ENCODE peak calls at places on chromosomes 6 and 20, in eight cellular contexts. U, P, E, Q, R, D, V and O are unnamed samples.

GRCh38 chr20:21234324-21234723 is 68.8 kb upstream of the XRN2 start:
- DNase-seq in U (no peak), P (no peak), E (no peak), Q (no peak), R (no peak), D (no peak), V (no peak), O (no peak)

GRCh38 chr6:138645976-138646640 is 127.5 kb upstream of the CCDC28A start:
- DNase-seq in U (peak), P (no peak), E (no peak), Q (no peak), R (no peak), D (no peak), V (no peak), O (no peak)

GRCh38 chr20:25279403-25279802 is 31.5 kb downstream of the PYGB start:
- DNase-seq in U (no peak), P (no peak), E (no peak), Q (no peak), R (no peak), D (no peak), V (no peak), O (no peak)

GRCh38 chr20:64188682-64189529 is 24.7 kb downstream of the MYT1 start:
- DNase-seq in U (peak), P (peak), E (peak), Q (peak), R (peak), D (peak), V (peak), O (no peak)

GRCh38 chr20:10352934-10353866 is 80.8 kb downstream of the MKKS start:
- DNase-seq in U (peak), P (no peak), E (no peak), Q (no peak), R (no peak), D (no peak), V (no peak), O (no peak)

GRCh38 chr20:17530716-17531536 is at the start of gene BFSP1:
- DNase-seq in U (peak), P (peak), E (peak), Q (peak), R (peak), D (peak), V (no peak), O (peak)

GRCh38 chr6:149755300-149756260 is 6.0 kb downstream of the PCMT1 start:
- DNase-seq in U (no peak), P (no peak), E (no peak), Q (no peak), R (no peak), D (no peak), V (no peak), O (no peak)

GRCh38 chr20:51607170-51607569 is 64.7 kb upstream of the NFATC2 start:
- DNase-seq in U (no peak), P (no peak), E (no peak), Q (no peak), R (no peak), D (no peak), V (no peak), O (no peak)

GRCh38 chr6:57089265-57089664 is 723 bp upstream of the ZNF451 start:
- DNase-seq in U (no peak), P (no peak), E (no peak), Q (no peak), R (no peak), D (no peak), V (no peak), O (no peak)

GRCh38 chr20:33893314-33893713 is 82.2 kb downstream of the CHMP4B start:
- DNase-seq in U (peak), P (no peak), E (peak), Q (no peak), R (no peak), D (no peak), V (no peak), O (no peak)

GRCh38 chr6:38722037-38722436 is 6.9 kb downstream of the DNAH8 start:
- DNase-seq in U (no peak), P (no peak), E (peak), Q (no peak), R (no peak), D (no peak), V (no peak), O (no peak)

GRCh38 chr6:141451176-141451507 is 681.6 kb upstream of the GJE1 start:
- DNase-seq in U (no peak), P (no peak), E (no peak), Q (no peak), R (no peak), D (no peak), V (no peak), O (no peak)

GRCh38 chr20:50379049-50379990 is 130.9 kb upstream of the PTPN1 start:
- DNase-seq in U (peak), P (no peak), E (peak), Q (no peak), R (no peak), D (no peak), V (no peak), O (no peak)

GRCh38 chr6:161393839-161394364 is 120.0 kb upstream of the AGPAT4 start:
- DNase-seq in U (peak), P (peak), E (peak), Q (peak), R (no peak), D (no peak), V (no peak), O (peak)
- TF ChIP-seq CTCF in U (peak), P (peak), E (peak), Q (peak), R (peak), D (no peak), V (peak), O (peak)

DNA sequence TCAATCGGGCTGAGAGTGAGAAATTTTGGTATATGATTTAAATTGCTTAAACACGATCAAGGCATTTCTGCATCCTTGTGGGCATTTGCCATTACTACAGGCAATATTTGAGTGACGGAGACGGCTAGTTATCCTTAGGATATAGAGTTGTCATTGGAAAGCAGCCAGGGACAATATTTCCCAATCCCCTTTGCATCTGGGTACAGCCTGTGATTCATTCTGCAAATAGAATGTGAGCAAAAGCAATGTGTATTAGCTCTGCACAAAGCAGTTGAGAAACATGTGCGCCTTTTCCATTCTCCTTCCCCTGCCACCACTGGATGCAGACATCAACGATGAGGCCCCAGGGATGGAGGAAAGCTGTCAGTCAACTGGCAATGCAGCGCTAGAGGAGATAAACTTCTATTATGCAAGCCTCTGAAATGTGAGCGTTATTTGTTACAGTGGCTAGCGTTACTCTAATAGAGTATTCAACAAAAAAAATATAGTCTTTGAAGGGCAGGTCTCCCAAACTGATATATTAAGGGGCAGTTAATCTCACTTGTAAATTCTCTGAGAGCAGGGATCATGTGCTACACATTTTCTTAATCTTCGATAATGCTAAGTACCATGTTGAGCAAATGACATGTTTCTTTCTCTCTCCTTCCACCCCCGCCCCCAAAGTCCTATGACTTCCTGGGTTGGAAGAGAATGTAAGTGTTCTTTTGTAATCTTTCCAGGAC is 37.1 kb upstream of the NCOA3 start:
- DNase-seq in U (peak), P (no peak), E (peak), Q (peak), R (no peak), D (no peak), V (no peak), O (no peak)
- TF ChIP-seq CTCF in U (peak), P (peak), E (peak), Q (peak), R (peak), D (no peak), V (peak), O (no peak)

DNA sequence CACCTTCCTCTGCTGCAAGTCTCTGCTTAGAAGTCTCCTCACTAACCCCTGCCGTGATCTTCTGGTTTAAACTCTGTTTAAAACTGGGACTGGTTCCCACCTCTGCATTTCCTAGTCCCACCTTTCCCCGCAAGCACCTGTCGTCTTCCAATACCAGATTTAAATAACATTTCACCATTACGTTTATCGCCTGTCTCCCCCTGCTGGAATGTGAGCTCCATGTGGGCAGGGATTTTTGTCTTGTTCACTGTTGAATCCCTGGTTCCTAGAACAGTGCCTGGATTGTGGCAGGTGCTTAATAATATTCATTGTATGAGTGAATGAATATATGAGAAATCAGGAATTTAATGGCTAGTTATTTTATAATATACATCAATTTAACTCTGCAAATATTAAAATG is 2.7 kb downstream of the GUCA1A start:
- DNase-seq in U (no peak), P (no peak), E (no peak), Q (peak), R (peak), D (peak), V (no peak), O (no peak)
- TF ChIP-seq CTCF in U (peak), P (no peak), E (no peak), Q (peak), R (peak), D (peak), V (peak), O (peak)

DNA sequence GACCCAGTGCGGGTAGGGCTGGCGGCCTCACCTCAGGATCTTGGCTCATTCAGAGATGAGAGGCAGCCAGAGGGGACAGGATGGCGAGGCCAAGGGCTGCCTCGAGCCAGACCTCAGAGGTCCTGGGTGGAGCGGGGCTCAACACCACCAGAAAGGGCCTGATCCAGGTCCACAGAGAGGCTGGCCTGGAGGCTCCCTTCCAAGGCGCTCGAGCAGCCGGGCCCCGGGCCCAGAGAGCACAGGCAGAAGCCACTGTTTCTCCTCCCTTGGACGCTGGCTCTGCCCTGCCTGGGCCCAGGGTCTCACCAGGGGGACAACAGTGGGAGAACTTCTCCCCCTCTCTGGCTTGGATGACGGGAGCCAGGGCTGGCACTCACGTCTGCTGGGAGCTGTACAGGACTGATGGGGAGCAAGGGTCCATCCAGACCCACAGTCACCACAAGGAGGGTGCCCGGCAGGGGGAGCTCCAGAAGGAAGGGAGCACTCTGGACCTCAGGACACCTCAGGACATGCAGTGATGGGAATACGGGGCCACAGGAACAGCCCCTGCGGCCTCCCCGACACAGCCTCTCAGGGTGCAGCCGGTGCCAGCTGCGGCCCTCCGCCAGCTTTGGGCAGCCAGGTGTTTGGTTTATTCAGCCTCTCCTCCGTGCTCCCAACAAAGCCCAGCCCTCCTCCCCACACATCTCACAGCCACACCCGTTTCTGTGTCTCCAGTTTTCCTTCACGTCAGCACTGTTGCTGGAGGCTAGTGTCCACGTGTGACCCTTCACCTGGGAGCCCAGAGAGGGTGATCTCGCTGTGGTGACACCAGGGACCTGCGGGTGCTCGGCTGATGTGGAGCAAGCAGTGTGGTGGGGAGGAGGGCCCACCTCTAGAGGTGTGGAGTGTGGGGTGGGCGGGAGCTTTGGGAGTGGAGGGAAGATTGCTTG is 8.7 kb downstream of the RPS21 start:
- DNase-seq in U (no peak), P (no peak), E (no peak), Q (no peak), R (no peak), D (no peak), V (no peak), O (no peak)
- TF ChIP-seq CTCF in U (peak), P (no peak), E (no peak), Q (peak), R (peak), D (no peak), V (peak), O (no peak)

GRCh38 chr6:133634474-133634873 is 254.4 kb upstream of the TCF21 start:
- DNase-seq in U (no peak), P (no peak), E (no peak), Q (no peak), R (no peak), D (no peak), V (no peak), O (no peak)

GRCh38 chr6:133630651-133631050 is 258.3 kb upstream of the TCF21 start:
- DNase-seq in U (no peak), P (no peak), E (no peak), Q (no peak), R (no peak), D (no peak), V (no peak), O (no peak)

GRCh38 chr6:133632206-133632605 is 256.7 kb upstream of the TCF21 start:
- DNase-seq in U (peak), P (no peak), E (peak), Q (no peak), R (no peak), D (no peak), V (no peak), O (no peak)

GRCh38 chr6:133632906-133633305 is 256.0 kb upstream of the TCF21 start:
- DNase-seq in U (no peak), P (no peak), E (no peak), Q (peak), R (no peak), D (no peak), V (no peak), O (no peak)

GRCh38 chr6:133631421-133631820 is 257.5 kb upstream of the TCF21 start:
- DNase-seq in U (peak), P (no peak), E (peak), Q (no peak), R (no peak), D (no peak), V (no peak), O (no peak)
- TF ChIP-seq CTCF in U (peak), P (no peak), E (peak), Q (no peak), R (no peak), D (no peak), V (peak), O (no peak)

DNA sequence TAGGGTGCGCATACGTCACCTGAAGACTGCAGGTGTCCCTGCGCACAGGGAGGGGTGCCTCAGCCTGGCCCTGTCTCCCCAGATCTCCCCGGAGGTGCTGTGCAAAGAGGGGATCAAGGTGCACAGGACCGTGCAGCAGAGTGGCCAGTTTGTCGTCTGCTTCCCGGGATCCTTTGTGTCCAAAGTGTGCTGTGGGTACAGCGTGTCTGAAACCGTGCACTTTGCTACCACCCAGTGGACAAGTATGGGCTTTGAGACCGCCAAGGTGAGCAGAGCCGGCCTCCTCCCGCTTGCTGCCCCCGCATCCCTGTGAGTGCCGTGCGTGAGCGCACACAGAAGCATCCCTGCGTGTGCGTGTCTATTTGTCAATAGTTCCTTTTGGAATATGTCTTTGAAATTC is 150.7 kb downstream of the DTNBP1 start:
- DNase-seq in U (peak), P (no peak), E (no peak), Q (no peak), R (no peak), D (no peak), V (peak), O (no peak)
- TF ChIP-seq CTCF in U (peak), P (peak), E (no peak), Q (peak), R (peak), D (no peak), V (peak), O (no peak)

GRCh38 chr20:36214684-36215256 is 21.5 kb upstream of the AAR2 start:
- DNase-seq in U (peak), P (no peak), E (peak), Q (peak), R (peak), D (peak), V (no peak), O (no peak)
- TF ChIP-seq CTCF in U (peak), P (peak), E (peak), Q (peak), R (peak), D (peak), V (peak), O (peak)

GRCh38 chr20:32452776-32453466 is 94.8 kb downstream of the ASXL1 start:
- DNase-seq in U (no peak), P (no peak), E (no peak), Q (no peak), R (no peak), D (no peak), V (no peak), O (no peak)

GRCh38 chr20:32451340-32451681 is 93.2 kb downstream of the ASXL1 start:
- DNase-seq in U (no peak), P (no peak), E (no peak), Q (no peak), R (no peak), D (no peak), V (no peak), O (no peak)

GRCh38 chr20:32453467-32454163 is 95.5 kb downstream of the ASXL1 start:
- DNase-seq in U (no peak), P (no peak), E (no peak), Q (no peak), R (no peak), D (no peak), V (peak), O (no peak)

GRCh38 chr20:32450484-32451061 is 92.4 kb downstream of the ASXL1 start:
- DNase-seq in U (no peak), P (no peak), E (no peak), Q (no peak), R (no peak), D (no peak), V (no peak), O (no peak)

GRCh38 chr20:32451682-32452461 is 93.7 kb downstream of the ASXL1 start:
- DNase-seq in U (no peak), P (no peak), E (no peak), Q (no peak), R (no peak), D (no peak), V (no peak), O (no peak)
- TF ChIP-seq CTCF in U (no peak), P (no peak), E (no peak), Q (no peak), R (peak), D (no peak), V (no peak), O (peak)

GRCh38 chr6:33384581-33385020 is 7.0 kb upstream of the KIFC1 start:
- DNase-seq in U (peak), P (no peak), E (peak), Q (peak), R (peak), D (no peak), V (no peak), O (no peak)
- TF ChIP-seq CTCF in U (peak), P (peak), E (peak), Q (peak), R (peak), D (no peak), V (peak), O (peak)

GRCh38 chr6:3326981-3327380 is 68.2 kb downstream of the PSMG4 start:
- DNase-seq in U (no peak), P (no peak), E (no peak), Q (no peak), R (no peak), D (no peak), V (no peak), O (no peak)
- TF ChIP-seq CTCF in U (no peak), P (no peak), E (no peak), Q (no peak), R (no peak), D (no peak), V (no peak), O (no peak)